ENCODE peak calls at places on chromosomes 3 and 15, in six cellular contexts. Z, M, R, L, B and K are unnamed samples.

GRCh38 chr3:198061119-198062067 is 101.4 kb downstream of the LMLN start:
- DNase-seq in R (no peak), Z (no peak), L (no peak), B (no peak), M (no peak), K (no peak)

GRCh38 chr3:71309342-71309741 is 274.2 kb downstream of the FOXP1 start:
- DNase-seq in B (peak; percentile 23), M (no peak), L (peak; percentile 40), Z (no peak), R (no peak), K (no peak)

GRCh38 chr3:116348216-116348615 is 97.1 kb downstream of the LSAMP start:
- DNase-seq in B (no peak), R (no peak), L (no peak), M (no peak), Z (no peak), K (no peak)

GRCh38 chr15:69275933-69276565 is 22.7 kb upstream of the PAQR5 start:
- DNase-seq in B (no peak), R (no peak), L (no peak), Z (no peak), M (no peak), K (no peak)

GRCh38 chr15:58469432-58470353 is 37.9 kb downstream of the LIPC start:
- DNase-seq in Z (no peak), R (no peak), B (peak; percentile 99), M (no peak), L (peak; percentile 96), K (no peak)

GRCh38 chr3:16374047-16375019 is 109.3 kb downstream of the OXNAD1 start:
- DNase-seq in Z (no peak), L (no peak), B (no peak), M (peak; percentile 84), R (no peak), K (no peak)

GRCh38 chr3:35974872-35975271 is 335.5 kb downstream of the ARPP21 start:
- DNase-seq in Z (no peak), R (no peak), M (no peak), B (no peak), L (no peak), K (no peak)

GRCh38 chr3:111910806-111911205 is 51.7 kb downstream of the PHLDB2 start:
- DNase-seq in R (no peak), B (peak; percentile 97), Z (no peak), M (no peak), L (no peak), K (no peak)

GRCh38 chr3:108487439-108487838 is 23.0 kb downstream of the MYH15 start:
- DNase-seq in R (no peak), Z (no peak), M (no peak), L (no peak), B (no peak), K (no peak)

GRCh38 chr3:188152660-188153497 is 1.1 kb upstream of the LPP start:
- DNase-seq in B (peak; percentile 66), Z (peak; percentile 21), R (peak; percentile 64), L (peak; percentile 43), M (peak; percentile 82), K (no peak)

DNA sequence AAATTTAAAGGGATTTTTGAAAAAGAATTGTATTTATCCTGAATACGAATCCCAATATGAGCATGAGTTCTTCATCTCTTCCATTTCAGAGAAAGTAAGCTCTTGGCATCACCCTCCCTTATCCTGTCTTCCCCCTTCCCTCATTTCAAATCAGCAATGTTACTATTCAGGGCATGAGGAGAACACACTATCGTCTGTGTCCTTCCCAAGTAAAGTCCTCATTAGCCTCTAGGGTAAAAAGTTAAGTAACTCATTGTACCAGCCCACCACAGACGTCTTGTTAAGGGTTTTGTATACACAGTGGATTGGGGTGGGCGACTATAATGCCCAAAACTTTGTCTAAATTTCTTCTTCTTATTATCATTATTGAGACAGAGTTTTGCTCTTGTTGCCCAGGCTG is 14.8 kb downstream of the ARL6IP5 start:
- DNase-seq in Z (no peak), M (no peak), L (no peak), B (no peak), R (no peak), K (no peak)
- H3K27ac ChIP-seq in Z (no peak overlapping the region), M (no peak overlapping the region), L (no peak overlapping the region), B (no peak overlapping the region), R (no peak overlapping the region), K (no peak overlapping the region)

GRCh38 chr3:60803156-60803555 is 448.1 kb downstream of the FHIT start:
- DNase-seq in R (no peak), L (no peak), B (no peak), M (no peak), Z (no peak), K (no peak)
- H3K27ac ChIP-seq in R (no peak overlapping the region), L (no peak overlapping the region), B (no peak overlapping the region), M (no peak overlapping the region), Z (no peak overlapping the region), K (no peak overlapping the region)

DNA sequence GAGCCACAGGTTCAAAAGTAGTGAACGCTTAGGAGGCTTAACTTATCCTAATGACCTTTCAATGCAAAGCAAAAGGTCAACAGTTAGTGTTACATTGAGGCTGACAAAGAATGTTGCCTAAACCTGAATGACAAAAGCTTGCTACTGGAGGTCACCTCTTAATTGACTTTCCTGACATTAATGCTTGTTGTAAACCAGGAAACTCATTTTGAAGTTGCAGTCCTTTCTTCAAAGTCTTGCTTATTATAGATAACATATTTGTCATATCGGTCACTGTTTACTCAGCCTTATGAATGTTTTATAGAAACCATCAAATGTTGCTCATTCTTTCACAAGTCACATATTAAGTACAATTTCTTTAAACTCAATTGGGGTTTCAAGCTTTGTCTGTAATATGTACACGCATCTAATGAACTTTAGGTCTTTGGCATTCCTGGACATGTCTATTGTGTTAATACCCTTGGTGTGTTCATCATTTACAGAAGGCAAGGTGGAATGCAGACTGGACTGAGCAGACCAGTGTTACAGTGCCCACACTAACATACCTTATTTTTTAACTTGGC is 488.2 kb upstream of the NECTIN3 start:
- DNase-seq in B (no peak), L (peak; percentile 9), Z (peak; percentile 45), M (no peak), R (no peak), K (no peak)
- H3K27ac ChIP-seq in B (no peak overlapping the region), L (no peak overlapping the region), Z (no peak overlapping the region), M (no peak overlapping the region), R (no peak overlapping the region), K (no peak overlapping the region)

DNA sequence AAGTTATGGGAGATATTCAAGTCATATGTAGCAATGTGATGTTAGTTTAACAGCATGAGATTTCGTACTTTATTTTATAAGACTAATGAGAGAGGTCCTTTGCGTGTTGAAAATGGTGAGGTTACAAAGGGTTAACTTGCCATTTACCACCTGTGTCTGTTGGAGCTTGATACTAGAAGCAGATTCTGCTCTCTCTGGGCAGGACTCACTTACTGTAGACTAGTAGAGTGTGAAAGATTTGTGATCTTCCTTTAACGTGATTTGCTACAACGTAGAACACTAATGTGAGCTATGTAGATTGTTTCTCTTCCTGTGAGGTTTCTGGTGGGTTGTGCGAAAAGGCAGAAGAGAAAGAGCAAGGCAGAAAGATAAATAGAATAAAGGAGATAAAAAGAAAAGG is 1.0 kb downstream of the TP63 start:
- DNase-seq in L (no peak), B (no peak), M (no peak), R (no peak), Z (no peak), K (no peak)
- H3K27ac ChIP-seq in L (no peak overlapping the region), B (no peak overlapping the region), M (no peak overlapping the region), R (no peak overlapping the region), Z (no peak overlapping the region), K (no peak overlapping the region)

DNA sequence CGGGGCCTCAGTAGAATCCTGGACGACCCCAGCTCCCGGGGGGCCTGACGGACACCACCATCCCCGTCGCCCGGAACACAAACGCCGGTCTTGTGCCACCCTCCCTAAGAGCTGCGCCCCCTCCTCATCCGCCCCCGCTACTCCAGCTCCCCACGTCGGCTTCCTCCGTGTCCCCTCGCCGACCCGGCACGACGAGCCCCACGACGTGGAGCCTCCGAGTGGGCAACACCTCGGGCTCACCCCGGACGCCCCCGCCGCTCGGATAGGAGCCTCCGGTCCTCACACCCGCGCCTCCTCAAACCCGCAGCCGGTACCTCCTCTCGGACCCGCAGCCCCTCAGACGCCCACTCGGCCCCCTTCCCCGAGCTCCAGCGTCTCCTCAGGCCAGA is 525 bp downstream of the NPTN start:
- DNase-seq in L (no peak), M (peak; percentile 92), R (no peak), Z (peak; percentile 27), B (no peak), K (no peak)
- H3K27ac ChIP-seq in L (peak overlapping the region; percentile 80), M (peak overlapping the region; percentile 95), R (peak overlapping the region; percentile 77), Z (no peak overlapping the region), B (peak overlapping the region; percentile 78), K (peak overlapping the region; percentile 76)

DNA sequence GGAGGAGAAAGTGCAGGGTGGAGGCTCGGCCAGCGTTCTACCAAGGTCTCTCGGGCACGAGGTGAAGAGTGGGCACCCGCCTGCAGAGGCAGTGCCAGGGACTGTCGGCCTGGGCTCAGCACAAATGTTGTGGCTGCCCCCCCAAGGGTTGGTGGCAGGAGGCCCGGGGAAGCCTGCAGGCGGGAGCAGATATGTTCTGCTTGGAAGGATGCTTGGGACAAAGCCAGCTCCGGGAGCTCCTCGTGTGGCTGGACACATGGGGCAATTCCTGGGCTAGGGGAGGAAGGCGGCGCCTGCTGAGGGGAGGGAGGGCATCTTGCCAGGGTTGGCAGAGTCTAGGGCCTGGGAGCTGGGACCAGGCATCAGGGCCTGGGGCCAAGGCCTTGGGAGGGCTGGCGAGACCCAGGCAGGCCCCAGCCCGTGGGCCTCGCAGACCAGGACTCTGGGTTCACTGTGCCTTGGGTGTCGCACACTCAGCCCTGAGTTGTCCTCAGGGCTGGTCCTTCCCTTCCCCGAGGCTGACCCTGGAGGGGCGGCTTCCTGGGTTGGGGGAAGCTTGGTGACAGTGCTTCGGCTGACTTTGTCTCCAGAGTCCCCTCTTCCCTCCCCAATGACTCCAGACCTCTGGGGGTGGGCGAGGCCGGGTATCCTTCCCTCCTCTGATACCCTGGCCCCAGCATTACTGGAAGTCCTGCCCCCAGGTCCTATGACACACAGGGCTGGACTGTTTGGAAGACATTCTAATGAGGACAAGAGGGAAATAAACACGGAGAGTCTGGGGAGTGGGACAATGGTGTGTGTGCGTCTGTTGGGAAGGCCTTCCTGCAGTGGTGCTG is 30.2 kb upstream of the FBLN2 start:
- DNase-seq in L (no peak), B (no peak), Z (no peak), R (no peak), M (peak; percentile 89), K (no peak)
- H3K27ac ChIP-seq in L (no peak overlapping the region), B (no peak overlapping the region), Z (no peak overlapping the region), R (no peak overlapping the region), M (peak overlapping the region; percentile 60), K (no peak overlapping the region)

GRCh38 chr15:101078669-101079323 is 159.6 kb downstream of the LRRK1 start:
- DNase-seq in L (no peak), Z (no peak), R (no peak), B (no peak), M (peak; percentile 61), K (no peak)
- H3K27ac ChIP-seq in L (no peak overlapping the region), Z (no peak overlapping the region), R (no peak overlapping the region), B (no peak overlapping the region), M (no peak overlapping the region), K (no peak overlapping the region)

DNA sequence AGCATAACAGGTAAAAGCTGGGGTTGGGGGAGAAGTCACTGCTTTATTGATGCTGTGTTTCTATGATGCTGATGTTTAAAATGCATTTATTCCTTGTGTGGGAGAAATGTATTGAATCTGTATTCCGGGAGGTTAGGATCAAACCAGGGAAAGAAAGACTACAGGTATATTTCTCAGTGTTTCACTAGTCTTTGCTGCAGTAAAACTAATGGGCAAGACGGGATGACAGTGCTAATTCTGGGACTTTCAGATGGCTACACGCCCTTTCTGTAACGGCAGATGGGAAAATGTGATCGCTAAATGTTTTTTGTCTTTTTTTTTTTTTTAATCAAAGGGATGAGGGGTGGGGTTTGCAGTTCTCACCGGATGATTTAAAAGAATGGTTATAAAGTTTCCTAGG is 392 bp downstream of the CNTN6 start:
- DNase-seq in R (no peak), B (no peak), M (no peak), Z (no peak), L (no peak), K (no peak)
- H3K27ac ChIP-seq in R (no peak overlapping the region), B (no peak overlapping the region), M (no peak overlapping the region), Z (peak overlapping the region; percentile 93), L (no peak overlapping the region), K (no peak overlapping the region)